ENCODE peak calls at places on chromosomes 3 and 15, in seven cellular contexts. F, P, M, A, H, V and X are unnamed samples.

GRCh38 chr3:110378481-110378880 is 693.1 kb upstream of the NECTIN3 start:
- DNase-seq in V (no peak), A (no peak), H (no peak), P (no peak), M (no peak), F (no peak), X (no peak)

GRCh38 chr3:194107126-194107525 is 28.8 kb upstream of the HES1 start:
- DNase-seq in F (no peak), M (no peak), V (no peak), H (no peak), P (no peak), A (no peak), X (no peak)

GRCh38 chr15:33242669-33243191 is 48.2 kb upstream of the FMN1 start:
- DNase-seq in V (no peak), A (peak), H (no peak), F (peak), P (no peak), M (no peak), X (no peak)

GRCh38 chr3:30855390-30855789 is 39.1 kb downstream of the GADL1 start:
- DNase-seq in P (no peak), V (no peak), H (no peak), F (no peak), A (no peak), M (no peak), X (no peak)

GRCh38 chr3:145983101-145983500 is 177.9 kb downstream of the PLOD2 start:
- DNase-seq in F (no peak), H (no peak), A (no peak), M (no peak), P (no peak), V (no peak), X (no peak)

GRCh38 chr3:46676601-46677071 is 16.8 kb downstream of the ALS2CL start:
- DNase-seq in V (no peak), A (no peak), M (peak), F (no peak), H (peak), P (no peak), X (no peak)

GRCh38 chr3:122977645-122978466 is 49.7 kb downstream of the SEMA5B start:
- DNase-seq in H (peak), A (no peak), V (peak), F (peak), M (no peak), P (peak), X (no peak)

GRCh38 chr3:109224333-109224732 is 87.8 kb downstream of the C3orf85 start:
- DNase-seq in M (no peak), P (no peak), V (no peak), H (no peak), A (peak), F (no peak), X (no peak)

GRCh38 chr3:38039101-38039898 is at the start of gene DLEC1:
- DNase-seq in F (peak), M (peak), V (peak), A (peak), P (no peak), H (peak), X (peak)

GRCh38 chr15:40739042-40739441 is 16.0 kb downstream of the RMDN3 start:
- DNase-seq in A (no peak), P (no peak), M (peak), F (no peak), H (no peak), V (no peak), X (no peak)

GRCh38 chr3:132871956-132872355 is 149.7 kb upstream of the NPHP3 start:
- DNase-seq in P (no peak), M (no peak), V (no peak), F (no peak), A (no peak), H (no peak), X (no peak)

GRCh38 chr3:32198011-32198410 is 40.5 kb upstream of the CMTM8 start:
- DNase-seq in F (no peak), M (no peak), A (no peak), V (no peak), P (no peak), H (no peak), X (no peak)

GRCh38 chr3:23324745-23325144 is 121.6 kb downstream of the UBE2E2 start:
- DNase-seq in V (no peak), M (no peak), P (peak), F (peak), H (no peak), A (peak), X (peak)

GRCh38 chr3:181622365-181622764 is 89.4 kb upstream of the SOX2 start:
- DNase-seq in A (peak), P (no peak), F (no peak), V (no peak), H (no peak), M (no peak), X (no peak)

GRCh38 chr3:123586131-123586530 is 1.3 kb upstream of the HACD2 start:
- DNase-seq in F (peak), V (no peak), M (no peak), H (no peak), A (peak), P (no peak), X (no peak)

GRCh38 chr3:129794319-129795201 is 99.0 kb downstream of the TMCC1 start:
- DNase-seq in V (peak), F (peak), P (no peak), A (no peak), H (peak), M (peak), X (peak)

GRCh38 chr3:120170223-120170622 is 76.0 kb upstream of the GSK3B start:
- DNase-seq in H (no peak), A (no peak), P (no peak), F (peak), V (no peak), M (no peak), X (no peak)

GRCh38 chr3:140917769-140918168 is 23.9 kb upstream of the SLC25A36 start:
- DNase-seq in F (no peak), H (peak), A (no peak), M (no peak), V (peak), P (no peak), X (no peak)

GRCh38 chr3:21562225-21562624 is 188.8 kb downstream of the ZNF385D start:
- DNase-seq in P (no peak), F (no peak), H (no peak), A (no peak), M (no peak), V (no peak), X (no peak)

GRCh38 chr15:34241376-34242350 is 16.8 kb downstream of the EMC4 start:
- DNase-seq in A (peak), V (no peak), P (no peak), F (no peak), M (no peak), H (no peak), X (peak)

GRCh38 chr3:127784865-127785710 is 37.2 kb downstream of the MGLL start:
- DNase-seq in M (peak), F (no peak), V (no peak), H (no peak), P (no peak), A (no peak), X (no peak)

GRCh38 chr3:123105201-123106189 is 38.7 kb downstream of the PDIA5 start:
- DNase-seq in P (no peak), A (no peak), H (no peak), M (no peak), V (no peak), F (no peak), X (peak)

GRCh38 chr3:58005662-58006061 is 2.6 kb upstream of the FLNB start:
- DNase-seq in M (no peak), V (no peak), P (no peak), A (no peak), H (no peak), F (peak), X (no peak)

GRCh38 chr15:56929389-56929788 is 10.9 kb downstream of the TCF12 start:
- DNase-seq in V (no peak), H (no peak), P (no peak), M (no peak), F (no peak), A (no peak), X (no peak)

GRCh38 chr3:114356084-114357009 is 62.5 kb downstream of the TIGIT start:
- DNase-seq in P (no peak), V (no peak), A (no peak), H (no peak), M (no peak), F (no peak), X (no peak)

GRCh38 chr15:32053717-32054116 is 23.4 kb downstream of the CHRNA7 start:
- DNase-seq in H (no peak), A (no peak), V (no peak), F (no peak), M (no peak), P (no peak), X (no peak)

GRCh38 chr3:47782538-47783308 is 1.0 kb upstream of the SMARCC1 start:
- DNase-seq in P (no peak), F (no peak), A (peak), M (peak), V (no peak), H (no peak), X (no peak)

GRCh38 chr3:39107874-39108308 is 411 bp downstream of the TTC21A start:
- DNase-seq in A (no peak), H (no peak), M (no peak), P (no peak), F (no peak), V (no peak), X (peak)

GRCh38 chr15:74889882-74890768 is at the start of gene MPI:
- DNase-seq in A (peak), F (peak), V (peak), M (peak), P (peak), H (peak), X (peak)

GRCh38 chr3:162437480-162437879 is 940.9 kb downstream of the OTOL1 start:
- DNase-seq in A (no peak), V (no peak), F (peak), M (no peak), P (peak), H (no peak), X (no peak)

GRCh38 chr15:101188517-101189340 is 63.1 kb downstream of the CHSY1 start:
- DNase-seq in H (no peak), A (no peak), P (no peak), V (no peak), F (no peak), M (no peak), X (peak)

GRCh38 chr3:100420885-100421284 is 19.5 kb downstream of the LNP1 start:
- DNase-seq in M (no peak), P (no peak), A (no peak), V (no peak), H (no peak), F (no peak), X (no peak)

DNA sequence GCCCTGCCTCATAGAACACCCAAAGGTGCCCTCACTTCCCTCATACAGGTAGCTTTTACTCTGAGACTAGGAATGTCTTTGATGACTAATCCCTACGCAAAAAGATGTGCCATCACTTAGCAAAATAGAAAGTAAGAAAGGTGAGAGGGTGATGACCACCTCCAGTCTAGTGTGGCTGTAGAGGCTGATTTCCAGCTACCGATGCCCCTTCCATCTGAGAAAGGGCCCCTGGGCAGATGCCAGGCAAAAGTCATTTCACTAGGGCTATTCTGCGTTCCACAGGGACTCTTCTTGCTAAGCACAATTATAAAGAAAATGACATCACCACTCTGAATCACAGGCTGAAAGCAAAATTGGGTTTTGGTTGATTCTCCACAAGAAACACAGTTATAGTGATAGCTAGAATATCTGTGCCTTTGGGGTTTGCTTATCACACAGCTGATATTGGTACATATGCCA is 77.4 kb downstream of the RBPMS2 start:
- DNase-seq in V (no peak), F (no peak), H (no peak), M (no peak), A (no peak), P (no peak), X (no peak)
- TF ChIP-seq CTCF in V (no peak), F (no peak), H (no peak), M (no peak), A (no peak), P (no peak), X (no peak)

GRCh38 chr3:172708905-172709775 is 1.7 kb downstream of the NCEH1 start:
- DNase-seq in A (no peak), M (no peak), P (no peak), V (no peak), H (no peak), F (no peak), X (no peak)

GRCh38 chr3:172709776-172710708 is 825 bp downstream of the NCEH1 start:
- DNase-seq in V (peak), F (peak), P (no peak), A (peak), H (peak), M (peak), X (no peak)

GRCh38 chr3:172711457-172711800 is 562 bp upstream of the NCEH1 start:
- DNase-seq in V (no peak), M (no peak), F (peak), A (peak), P (no peak), H (no peak), X (no peak)

GRCh38 chr3:172713316-172713715 is 2.4 kb upstream of the NCEH1 start:
- DNase-seq in M (no peak), V (no peak), P (no peak), F (no peak), A (no peak), H (no peak), X (no peak)

GRCh38 chr3:172710709-172711456 is at the start of gene NCEH1:
- DNase-seq in M (peak), F (peak), A (peak), P (peak), V (peak), H (peak), X (peak)
- TF ChIP-seq CTCF in M (peak), F (peak), A (peak), P (peak), V (peak), H (peak), X (peak)

GRCh38 chr3:64221564-64222257 is 3.6 kb downstream of the PRICKLE2 start:
- DNase-seq in H (no peak), F (no peak), P (no peak), A (no peak), M (no peak), V (no peak), X (no peak)

GRCh38 chr3:64224826-64225606 is at the start of gene PRICKLE2:
- DNase-seq in H (peak), M (peak), F (no peak), P (peak), V (peak), A (peak), X (peak)

GRCh38 chr3:64222501-64222900 is 2.8 kb downstream of the PRICKLE2 start:
- DNase-seq in A (no peak), V (no peak), F (no peak), M (no peak), H (no peak), P (no peak), X (no peak)

GRCh38 chr3:64225695-64226499 is 631 bp upstream of the PRICKLE2 start:
- DNase-seq in F (no peak), M (no peak), A (peak), V (no peak), P (no peak), H (no peak), X (peak)

GRCh38 chr3:64223809-64224570 is 1.3 kb downstream of the PRICKLE2 start:
- DNase-seq in P (no peak), V (no peak), A (peak), H (no peak), M (no peak), F (no peak), X (no peak)
- TF ChIP-seq CTCF in P (no peak), V (peak), A (peak), H (no peak), M (no peak), F (no peak), X (no peak)

GRCh38 chr3:195170521-195170920 is 100.4 kb downstream of the XXYLT1 start:
- DNase-seq in H (no peak), M (no peak), V (no peak), A (no peak), P (no peak), F (no peak), X (no peak)
- TF ChIP-seq CTCF in H (no peak), M (no peak), V (no peak), A (no peak), P (no peak), F (no peak), X (no peak)